ENCODE peak calls at places on chromosomes 6 and 20, in five cellular contexts. N is NCI-H1105 treated with DMSO at 0.1 percent for 48 hours; K is endodermal cell; J is NCI-H345; R is CD4-positive, CD25-positive, alpha-beta regulatory T cell. Y is an unnamed sample.

GRCh38 chr6:133730881-133731280 is 158.0 kb upstream of the TCF21 start:
- DNase-seq in R (no peak), J (no peak), K (no peak), N (no peak), Y (peak; percentile 49)

GRCh38 chr6:17640477-17640917 is 40.4 kb downstream of the FAM8A1 start:
- DNase-seq in J (no peak), K (no peak), N (no peak), R (no peak), Y (no peak)

GRCh38 chr6:112877134-112878100 is 530.3 kb downstream of the RFPL4B start:
- DNase-seq in N (peak; percentile 36), J (no peak), K (no peak), R (no peak), Y (peak; percentile 77)

GRCh38 chr6:42394881-42395620 is 56.7 kb downstream of the TRERF1 start:
- DNase-seq in K (no peak), J (no peak), N (no peak), R (no peak), Y (no peak)

GRCh38 chr6:13354331-13355042 is 26.1 kb upstream of the TBC1D7 start:
- DNase-seq in J (no peak), R (no peak), N (no peak), K (no peak), Y (peak; percentile 74)

GRCh38 chr6:157606516-157606915 is 216.5 kb upstream of the SNX9 start:
- DNase-seq in R (no peak), J (no peak), N (no peak), K (no peak), Y (no peak)

GRCh38 chr20:39116020-39116419 is 153.9 kb downstream of the DHX35 start:
- DNase-seq in J (no peak), K (no peak), N (no peak), R (no peak), Y (no peak)

GRCh38 chr20:58691773-58692578 is 624 bp upstream of the NPEPL1 start:
- DNase-seq in J (no peak), K (peak; percentile 71), N (no peak), R (no peak), Y (no peak)

GRCh38 chr6:24883618-24884017 is 52.1 kb downstream of the RIPOR2 start:
- DNase-seq in K (no peak), N (no peak), J (no peak), R (peak; percentile 66), Y (peak; percentile 22)

GRCh38 chr6:110999634-111000270 is 17.9 kb downstream of the RPF2 start:
- DNase-seq in J (peak; percentile 6), K (no peak), N (peak; percentile 7), R (peak; percentile 61), Y (peak; percentile 28)

GRCh38 chr6:32815115-32815514 is 1.7 kb downstream of the HLA-DOB start:
- DNase-seq in K (no peak), N (no peak), J (no peak), R (no peak), Y (peak; percentile 21)

GRCh38 chr20:15799871-15800270 is 773.4 kb downstream of the KIF16B start:
- DNase-seq in J (no peak), N (no peak), R (no peak), K (no peak), Y (no peak)

GRCh38 chr6:19465760-19466159 is 371.4 kb upstream of the ID4 start:
- DNase-seq in K (no peak), J (peak; percentile 52), N (peak; percentile 94), R (no peak), Y (peak; percentile 5)

GRCh38 chr6:130749402-130749801 is 77.8 kb upstream of the SMLR1 start:
- DNase-seq in R (no peak), N (no peak), K (peak; percentile 60), J (no peak), Y (no peak)